ENCODE peak calls at places on chromosomes 4 and X, in ten cellular contexts. H, C, U, W, D, G, R, T, F and M are unnamed samples. For H3K36me3, the result is how much of the 10 kb centered on the place peaks cover.

GRCh38 chr4:80202784-80203553 is 5.7 kb downstream of the PRDM8 start:
- DNase-seq in H (peak), C (peak), U (peak), W (peak), D (peak), G (peak), R (peak), T (peak), F (peak), M (peak)

GRCh38 chr4:10527438-10527837 is 70.2 kb upstream of the ZNF518B start:
- DNase-seq in H (no peak), C (no peak), U (no peak), W (no peak), D (no peak), G (no peak), R (no peak), T (no peak), F (no peak), M (no peak)

GRCh38 chrX:14095702-14096101 is 66.0 kb upstream of the GEMIN8 start:
- DNase-seq in H (peak), C (no peak), U (peak), W (no peak), D (no peak), G (no peak), R (peak), T (peak), F (no peak), M (peak)

GRCh38 chr4:93396274-93396673 is 432.3 kb upstream of the ATOH1 start:
- DNase-seq in H (no peak), C (no peak), U (no peak), W (no peak), D (no peak), G (no peak), R (peak), T (no peak), F (no peak), M (no peak)

GRCh38 chr4:182197611-182198010 is 45.6 kb upstream of the TENM3 start:
- DNase-seq in H (no peak), C (no peak), U (no peak), W (no peak), D (no peak), G (no peak), R (no peak), T (no peak), F (no peak), M (no peak)

GRCh38 chrX:80334583-80334982 is 85.7 kb upstream of the TENT5D start:
- DNase-seq in H (no peak), C (no peak), U (no peak), W (no peak), D (no peak), G (no peak), R (no peak), T (no peak), F (no peak), M (no peak)

GRCh38 chrX:18537524-18537923 is 112.1 kb downstream of the CDKL5 start:
- DNase-seq in H (no peak), C (no peak), U (no peak), W (no peak), D (no peak), G (no peak), R (no peak), T (no peak), F (no peak), M (no peak)

GRCh38 chr4:78584863-78585576 is 33.5 kb downstream of the ANXA3 start:
- DNase-seq in H (no peak), C (no peak), U (peak), W (no peak), D (no peak), G (no peak), R (no peak), T (no peak), F (no peak), M (no peak)

GRCh38 chr4:64271601-64272081 is 137.6 kb downstream of the TECRL start:
- DNase-seq in H (no peak), C (no peak), U (no peak), W (peak), D (no peak), G (no peak), R (peak), T (no peak), F (no peak), M (peak)

GRCh38 chr4:118765399-118765798 is 70.5 kb downstream of the SEC24D start:
- DNase-seq in H (no peak), C (no peak), U (no peak), W (peak), D (no peak), G (no peak), R (peak), T (no peak), F (no peak), M (peak)

GRCh38 chr4:2423695-2424094 is 4.9 kb downstream of the CFAP99 start:
- DNase-seq in H (no peak), C (no peak), U (no peak), W (peak), D (no peak), G (no peak), R (no peak), T (no peak), F (no peak), M (no peak)

GRCh38 chrX:101417981-101418841 is 10.2 kb downstream of the HNRNPH2 start:
- DNase-seq in H (peak), C (peak), U (peak), W (peak), D (peak), G (peak), R (peak), T (peak), F (peak), M (peak)

GRCh38 chr4:185955817-185956542 is 113.0 kb upstream of the TLR3 start:
- DNase-seq in H (no peak), C (no peak), U (no peak), W (no peak), D (no peak), G (no peak), R (no peak), T (no peak), F (no peak), M (no peak)

GRCh38 chr4:2791518-2792395 is 1.1 kb upstream of the SH3BP2 start:
- DNase-seq in H (no peak), C (peak), U (peak), W (peak), D (no peak), G (peak), R (no peak), T (peak), F (peak), M (peak)

GRCh38 chr4:127204326-127204725 is 428.4 kb upstream of the INTU start:
- DNase-seq in H (no peak), C (no peak), U (no peak), W (no peak), D (no peak), G (no peak), R (no peak), T (no peak), F (no peak), M (no peak)

GRCh38 chrX:129957241-129958099 is 25.0 kb upstream of the BCORL1 start:
- DNase-seq in H (no peak), C (peak), U (peak), W (peak), D (peak), G (peak), R (peak), T (peak), F (peak), M (peak)

GRCh38 chr4:76526585-76526990 is 91.6 kb downstream of the SHROOM3 start:
- DNase-seq in H (no peak), C (no peak), U (no peak), W (no peak), D (no peak), G (no peak), R (peak), T (peak), F (no peak), M (no peak)

GRCh38 chrX:39214380-39215126 is 413.3 kb downstream of the MID1IP1 start:
- DNase-seq in H (no peak), C (no peak), U (no peak), W (no peak), D (no peak), G (no peak), R (no peak), T (no peak), F (no peak), M (no peak)

GRCh38 chrX:100648601-100649417 is 4.8 kb downstream of the SRPX2 start:
- DNase-seq in H (no peak), C (no peak), U (no peak), W (no peak), D (no peak), G (no peak), R (peak), T (no peak), F (no peak), M (peak)

GRCh38 chr4:109365944-109366343 is 63.5 kb upstream of the COL25A1 start:
- DNase-seq in H (no peak), C (no peak), U (no peak), W (no peak), D (no peak), G (no peak), R (peak), T (no peak), F (no peak), M (no peak)

GRCh38 chr4:185810746-185811508 is 1.1 kb downstream of the SORBS2 start:
- DNase-seq in H (no peak), C (no peak), U (no peak), W (no peak), D (no peak), G (no peak), R (no peak), T (no peak), F (no peak), M (no peak)

GRCh38 chr4:153335665-153336064 is 8.8 kb upstream of the MND1 start:
- DNase-seq in H (no peak), C (no peak), U (no peak), W (no peak), D (no peak), G (no peak), R (peak), T (no peak), F (no peak), M (no peak)

GRCh38 chrX:103376979-103377324 is 614 bp downstream of the BEX3 start:
- DNase-seq in H (no peak), C (peak), U (no peak), W (no peak), D (no peak), G (no peak), R (peak), T (no peak), F (no peak), M (no peak)

GRCh38 chr4:181674315-181674714 is 568.9 kb upstream of the TENM3 start:
- DNase-seq in H (no peak), C (no peak), U (no peak), W (no peak), D (no peak), G (no peak), R (peak), T (no peak), F (no peak), M (no peak)

GRCh38 chrX:121457096-121457495 is 409.7 kb downstream of the GLUD2 start:
- DNase-seq in H (no peak), C (no peak), U (no peak), W (no peak), D (no peak), G (no peak), R (no peak), T (no peak), F (no peak), M (no peak)

GRCh38 chr4:103076777-103077347 is 301 bp upstream of the SLC9B2 start:
- DNase-seq in H (no peak), C (no peak), U (no peak), W (peak), D (no peak), G (no peak), R (no peak), T (no peak), F (no peak), M (no peak)

GRCh38 chr4:133969202-133969873 is 232.3 kb downstream of the PABPC4L start:
- DNase-seq in H (no peak), C (no peak), U (no peak), W (no peak), D (no peak), G (no peak), R (peak), T (no peak), F (no peak), M (peak)

GRCh38 chr4:142983612-142984011 is 137.5 kb upstream of the INPP4B start:
- DNase-seq in H (no peak), C (no peak), U (no peak), W (no peak), D (no peak), G (no peak), R (no peak), T (no peak), F (no peak), M (no peak)

GRCh38 chr4:158715787-158716186 is 7.4 kb downstream of the PPID start:
- DNase-seq in H (no peak), C (no peak), U (no peak), W (no peak), D (no peak), G (no peak), R (no peak), T (no peak), F (no peak), M (no peak)

GRCh38 chr4:158714937-158715336 is 8.3 kb downstream of the PPID start:
- DNase-seq in H (no peak), C (no peak), U (no peak), W (peak), D (no peak), G (no peak), R (no peak), T (no peak), F (no peak), M (no peak)

DNA sequence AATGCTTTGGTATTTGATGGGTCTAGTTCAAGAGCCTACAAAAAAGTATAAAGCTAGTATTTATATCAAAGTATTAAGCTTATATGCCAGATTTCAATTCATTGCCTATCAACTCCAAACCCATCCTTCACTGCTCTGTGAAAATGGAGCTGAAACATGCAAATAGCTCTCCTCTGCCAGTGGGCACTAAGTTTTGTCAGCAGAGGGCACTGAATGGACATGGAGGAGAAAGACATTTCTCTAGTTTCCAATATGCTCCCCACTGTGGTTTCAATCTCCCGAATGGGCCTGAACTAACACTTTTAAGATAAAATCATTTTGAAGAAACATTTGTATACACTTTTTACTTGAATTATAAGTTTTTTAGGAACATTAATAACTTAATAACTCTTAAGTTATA is 12.4 kb downstream of the PPID start:
- DNase-seq in H (no peak), C (no peak), U (no peak), W (no peak), D (no peak), G (no peak), R (peak), T (no peak), F (no peak), M (no peak)
- H3K36me3 ChIP-seq in H (under half), C (half or more), U (under half), W (half or more), D (half or more), G (half or more), R (under half), T (under half), F (under half), M (under half)

GRCh38 chrX:151153086-151153485 is 23.3 kb upstream of the GPR50 start:
- DNase-seq in H (no peak), C (no peak), U (no peak), W (no peak), D (no peak), G (no peak), R (peak), T (no peak), F (no peak), M (no peak)
- TF ChIP-seq CTCF in H (no peak), C (no peak), U (no peak), W (peak), D (no peak), G (no peak), R (peak), T (no peak), F (no peak), M (no peak)

DNA sequence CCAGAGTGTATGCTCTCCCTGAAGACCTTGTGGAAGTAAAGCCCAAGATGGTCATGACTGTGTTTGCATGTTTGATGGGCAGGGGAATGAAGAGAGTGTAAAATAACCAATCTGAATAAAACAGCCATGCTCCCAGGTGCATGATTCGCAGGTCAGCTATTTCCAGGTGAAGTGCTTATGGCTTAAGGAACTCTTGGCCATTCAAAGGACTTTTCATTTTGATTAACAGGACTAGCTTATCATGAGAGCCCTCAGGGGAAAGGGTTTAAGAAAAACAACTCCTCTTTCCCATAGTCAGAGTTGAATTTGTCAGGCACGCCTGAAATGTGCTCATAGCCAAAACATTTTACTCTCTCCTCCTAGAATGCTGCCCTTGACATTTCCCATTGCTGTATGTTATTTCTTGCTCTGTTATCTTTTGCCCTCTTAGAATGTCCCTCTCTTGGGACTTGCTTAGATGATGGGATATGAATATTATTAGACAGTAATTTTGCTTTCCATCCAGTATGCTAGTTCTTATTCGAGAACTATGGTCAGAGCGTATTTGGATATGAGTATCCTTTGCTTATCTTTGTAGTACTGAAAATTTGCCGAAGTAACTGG is 88.6 kb downstream of the PLS3 start:
- DNase-seq in H (no peak), C (no peak), U (no peak), W (peak), D (no peak), G (no peak), R (no peak), T (no peak), F (no peak), M (no peak)
- H3K36me3 ChIP-seq in H (under half), C (under half), U (under half), W (under half), D (under half), G (under half), R (under half), T (under half), F (under half), M (half or more)

DNA sequence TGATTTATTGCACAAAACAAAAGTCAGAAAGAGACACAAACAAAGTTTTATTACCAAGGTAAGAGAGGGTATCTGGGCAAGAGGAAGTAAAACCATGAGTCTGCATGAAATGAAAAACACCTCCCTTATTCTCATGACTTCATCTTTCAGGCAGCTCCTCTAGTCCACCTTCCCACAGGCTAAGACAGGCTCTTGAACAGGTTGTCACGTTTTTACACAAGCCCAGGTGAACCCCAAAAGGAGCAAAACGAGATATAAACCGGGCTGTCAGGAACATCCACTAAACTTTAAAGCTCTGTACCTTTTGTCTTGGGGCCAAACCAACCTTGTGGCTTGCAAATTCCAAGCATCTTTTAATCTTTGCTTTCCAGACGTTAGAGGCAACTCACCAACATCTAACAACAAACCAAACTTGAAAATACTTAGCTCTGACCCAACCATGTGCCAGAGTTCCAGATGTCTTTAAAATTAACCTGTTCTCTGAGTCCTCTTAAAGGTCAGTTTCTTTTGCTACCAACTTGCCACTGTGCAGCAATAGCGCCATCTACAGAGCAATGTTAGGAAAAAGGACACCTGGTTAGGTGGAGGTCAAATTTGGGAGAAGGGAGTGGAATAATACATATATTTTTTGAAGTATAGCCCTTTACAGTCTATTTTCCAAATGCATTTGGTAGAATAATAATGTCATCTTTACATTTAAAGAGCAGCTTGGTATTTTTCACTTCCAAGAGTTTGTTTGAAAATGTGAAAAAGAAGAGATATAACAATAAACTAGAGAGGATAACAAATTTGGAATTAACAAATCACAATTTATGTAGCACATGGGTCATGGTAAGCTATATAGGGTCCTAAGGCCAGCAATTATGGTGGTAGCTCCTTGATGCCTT is 73.1 kb downstream of the QRFPR start:
- DNase-seq in H (no peak), C (no peak), U (no peak), W (peak), D (no peak), G (no peak), R (peak), T (no peak), F (no peak), M (no peak)
- TF ChIP-seq CTCF in H (peak), C (peak), U (peak), W (peak), D (peak), G (peak), R (peak), T (peak), F (peak), M (peak)

GRCh38 chr4:891747-892146 is 40.4 kb downstream of the GAK start:
- DNase-seq in H (no peak), C (no peak), U (no peak), W (no peak), D (no peak), G (no peak), R (no peak), T (no peak), F (no peak), M (no peak)
- H3K36me3 ChIP-seq in H (under half), C (half or more), U (under half), W (under half), D (half or more), G (half or more), R (under half), T (under half), F (under half), M (under half)

DNA sequence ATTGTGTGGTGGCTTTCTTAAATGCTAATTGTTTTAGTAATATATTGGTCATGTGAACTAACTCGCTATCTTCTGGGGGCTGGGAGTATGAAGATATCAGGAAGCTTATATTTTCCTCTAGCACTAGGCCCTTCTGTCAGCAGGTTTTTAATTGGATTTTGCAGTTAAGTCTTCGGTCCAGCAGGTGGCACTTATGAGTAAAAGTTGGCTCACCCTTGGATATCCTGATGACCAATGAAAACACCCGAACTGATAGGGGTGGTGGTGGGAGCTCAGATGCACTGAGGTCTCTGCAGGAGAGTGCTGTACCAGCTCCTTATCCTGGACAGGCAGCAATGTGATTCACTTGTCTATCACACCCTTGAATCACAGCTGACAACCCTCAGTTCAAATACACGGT is 1365.8 kb upstream of the DIAPH2 start:
- DNase-seq in H (no peak), C (no peak), U (no peak), W (peak), D (no peak), G (no peak), R (no peak), T (no peak), F (no peak), M (no peak)
- TF ChIP-seq CTCF in H (no peak), C (no peak), U (no peak), W (peak), D (no peak), G (no peak), R (no peak), T (no peak), F (no peak), M (no peak)